ENCODE peak calls at places on chromosome 13, in five cellular contexts. E is psoas muscle, T is MV-4-11, R is mesothelial cell of epicardium, C is iris pigment epithelial cell. V is an unnamed sample.

GRCh38 chr13:26619321-26619720 is 61.8 kb downstream of the WASF3 start:
- DNase-seq in E (no peak), T (no peak), R (no peak), C (peak; percentile 87), V (peak; percentile 67)

GRCh38 chr13:96984061-96984508 is 10.2 kb downstream of the OXGR1 start:
- DNase-seq in E (no peak), T (peak; percentile 13), R (peak; percentile 44), C (no peak), V (peak; percentile 11)

GRCh38 chr13:41139296-41139966 is 6.8 kb upstream of the KBTBD6 start:
- DNase-seq in E (no peak), T (no peak), R (no peak), C (no peak), V (no peak)

GRCh38 chr13:35278917-35279316 is 197.6 kb downstream of the MAB21L1 start:
- DNase-seq in E (no peak), T (no peak), R (no peak), C (no peak), V (no peak)

GRCh38 chr13:99103536-99103935 is 97.1 kb upstream of the UBAC2 start:
- DNase-seq in E (no peak), T (no peak), R (no peak), C (no peak), V (peak; percentile 53)

GRCh38 chr13:44422755-44423643 is 49.4 kb downstream of the SERP2 start:
- DNase-seq in E (no peak), T (no peak), R (peak; percentile 37), C (no peak), V (no peak)

GRCh38 chr13:110448677-110449076 is 112.8 kb downstream of the RAB20 start:
- DNase-seq in E (no peak), T (no peak), R (no peak), C (no peak), V (no peak)

GRCh38 chr13:44331446-44331845 is 42.2 kb upstream of the SERP2 start:
- DNase-seq in E (no peak), T (no peak), R (no peak), C (peak; percentile 50), V (peak; percentile 67)

GRCh38 chr13:105991622-105992254 is 543.7 kb downstream of the EFNB2 start:
- DNase-seq in E (no peak), T (peak; percentile 73), R (no peak), C (peak; percentile 77), V (peak; percentile 82)

GRCh38 chr13:66353664-66354063 is 876.5 kb downstream of the PCDH9 start:
- DNase-seq in E (no peak), T (no peak), R (no peak), C (peak; percentile 26), V (peak; percentile 66)

GRCh38 chr13:20713751-20714150 is 10.3 kb downstream of the IL17D start:
- DNase-seq in E (peak; percentile 75), T (no peak), R (no peak), C (no peak), V (peak; percentile 17)

GRCh38 chr13:106083620-106084350 is 451.7 kb downstream of the EFNB2 start:
- DNase-seq in E (no peak), T (no peak), R (no peak), C (peak; percentile 67), V (peak; percentile 78)

GRCh38 chr13:31947506-31947905 is 84.1 kb upstream of the FRY start:
- DNase-seq in E (no peak), T (no peak), R (no peak), C (no peak), V (no peak)

GRCh38 chr13:91946498-91947070 is 548.2 kb downstream of the GPC5 start:
- DNase-seq in E (no peak), T (peak; percentile 6), R (no peak), C (peak; percentile 8), V (peak; percentile 62)

GRCh38 chr13:114237415-114238112 is 2.9 kb downstream of the CDC16 start:
- DNase-seq in E (no peak), T (no peak), R (no peak), C (no peak), V (no peak)

GRCh38 chr13:27375686-27376326 is 48.6 kb upstream of the GTF3A start:
- DNase-seq in E (peak; percentile 62), T (peak; percentile 6), R (peak; percentile 83), C (peak; percentile 59), V (peak; percentile 77)

GRCh38 chr13:75181906-75182305 is 300.1 kb downstream of the TBC1D4 start:
- DNase-seq in E (no peak), T (no peak), R (no peak), C (peak; percentile 93), V (peak; percentile 95)

GRCh38 chr13:44368062-44368591 is 5.5 kb upstream of the SERP2 start:
- DNase-seq in E (no peak), T (peak; percentile 39), R (no peak), C (peak; percentile 14), V (peak; percentile 44)

GRCh38 chr13:29255567-29255966 is 339.9 kb downstream of the SLC7A1 start:
- DNase-seq in E (no peak), T (no peak), R (no peak), C (no peak), V (no peak)

GRCh38 chr13:44854264-44855060 is 134.8 kb downstream of the NUFIP1 start:
- DNase-seq in E (peak; percentile 94), T (no peak), R (no peak), C (no peak), V (no peak)

GRCh38 chr13:113792821-113793717 is 34.0 kb downstream of the TMEM255B start:
- DNase-seq in E (peak; percentile 32), T (no peak), R (no peak), C (no peak), V (no peak)

GRCh38 chr13:52845334-52845761 is 3.1 kb downstream of the PCDH8 start:
- DNase-seq in E (no peak), T (no peak), R (no peak), C (no peak), V (no peak)

GRCh38 chr13:98575876-98576214 is 1.1 kb downstream of the STK24 start:
- DNase-seq in E (no peak), T (no peak), R (no peak), C (no peak), V (no peak)

GRCh38 chr13:112053744-112054615 is 13.0 kb upstream of the SOX1 start:
- DNase-seq in E (no peak), T (no peak), R (no peak), C (no peak), V (no peak)

GRCh38 chr13:23081246-23081645 is 99.5 kb upstream of the SGCG start:
- DNase-seq in E (no peak), T (no peak), R (no peak), C (no peak), V (no peak)

GRCh38 chr13:75405976-75406703 is 75.8 kb downstream of the TBC1D4 start:
- DNase-seq in E (no peak), T (no peak), R (no peak), C (no peak), V (peak; percentile 92)

GRCh38 chr13:58119351-58119750 is 487.8 kb downstream of the PCDH17 start:
- DNase-seq in E (no peak), T (no peak), R (no peak), C (no peak), V (no peak)

GRCh38 chr13:97478247-97478646 is 44.3 kb downstream of the RAP2A start:
- DNase-seq in E (no peak), T (no peak), R (no peak), C (no peak), V (no peak)

GRCh38 chr13:42110410-42111155 is 62.1 kb downstream of the DGKH start:
- DNase-seq in E (no peak), T (peak; percentile 67), R (no peak), C (peak; percentile 82), V (peak; percentile 90)

GRCh38 chr13:114249062-114249461 is 14.4 kb downstream of the CDC16 start:
- DNase-seq in E (no peak), T (no peak), R (no peak), C (no peak), V (no peak)

GRCh38 chr13:23718916-23719470 is 148.8 kb downstream of the TNFRSF19 start:
- DNase-seq in E (no peak), T (no peak), R (no peak), C (no peak), V (no peak)

GRCh38 chr13:31962661-31963345 is 68.8 kb upstream of the FRY start:
- DNase-seq in E (no peak), T (no peak), R (no peak), C (peak; percentile 44), V (peak; percentile 20)

GRCh38 chr13:112453874-112454647 is 77.9 kb downstream of the SPACA7 start:
- DNase-seq in E (peak; percentile 35), T (no peak), R (no peak), C (no peak), V (no peak)

GRCh38 chr13:97435794-97436193 is 1.8 kb downstream of the RAP2A start:
- DNase-seq in E (no peak), T (no peak), R (no peak), C (peak; percentile 39), V (peak; percentile 30)

GRCh38 chr13:79735228-79735627 is 254.3 kb downstream of the NDFIP2 start:
- DNase-seq in E (no peak), T (no peak), R (no peak), C (peak; percentile 27), V (no peak)

GRCh38 chr13:33279898-33280549 is 5.5 kb downstream of the STARD13 start:
- DNase-seq in E (no peak), T (peak; percentile 36), R (no peak), C (peak; percentile 89), V (peak; percentile 80)

GRCh38 chr13:41613984-41614581 is 156.7 kb downstream of the RGCC start:
- DNase-seq in E (peak; percentile 68), T (no peak), R (peak; percentile 41), C (peak; percentile 88), V (peak; percentile 93)